ENCODE peak calls at places on chromosomes 1 and 21, in four cellular contexts. N is HS-27A, P is foreskin fibroblast, Y is mucosa of descending colon. D is an unnamed sample.

GRCh38 chr1:25649041-25649440 is 32.5 kb downstream of the MAN1C1 start:
- DNase-seq in Y (no peak), P (no peak), N (no peak), D (no peak)

GRCh38 chr1:156796340-156797097 is 20.1 kb downstream of the SH2D2A start:
- DNase-seq in N (no peak), P (no peak), Y (no peak), D (no peak)

GRCh38 chr21:33419538-33420123 is 16.4 kb downstream of the IFNGR2 start:
- DNase-seq in Y (no peak), N (no peak), P (peak; percentile 85), D (no peak)

GRCh38 chr1:94042388-94042787 is 78.6 kb downstream of the ABCA4 start:
- DNase-seq in P (no peak), Y (no peak), N (no peak), D (no peak)

GRCh38 chr1:201756411-201756810 is 72.5 kb upstream of the IPO9 start:
- DNase-seq in Y (no peak), P (peak; percentile 61), N (no peak), D (no peak)

GRCh38 chr1:160410412-160411005 is 10.1 kb downstream of the VANGL2 start:
- DNase-seq in P (no peak), N (no peak), Y (no peak), D (no peak)

GRCh38 chr21:30194701-30195299 is 21.1 kb downstream of the CLDN8 start:
- DNase-seq in Y (no peak), P (no peak), N (peak; percentile 12), D (no peak)

GRCh38 chr1:234676103-234676594 is 66.2 kb upstream of the IRF2BP2 start:
- DNase-seq in Y (peak; percentile 75), N (no peak), P (peak; percentile 68), D (peak; percentile 84)

GRCh38 chr1:164223378-164223777 is 335.6 kb upstream of the PBX1 start:
- DNase-seq in P (no peak), Y (no peak), N (no peak), D (no peak)

GRCh38 chr1:23984417-23985186 is 4.5 kb upstream of the SRSF10 start:
- DNase-seq in P (peak; percentile 70), N (peak; percentile 48), Y (no peak), D (peak; percentile 65)

GRCh38 chr1:230877139-230877923 is 9.0 kb upstream of the C1orf198 start:
- DNase-seq in N (no peak), P (peak; percentile 93), Y (no peak), D (no peak)

GRCh38 chr1:157119008-157119407 is 19.2 kb downstream of the ETV3 start:
- DNase-seq in N (no peak), Y (no peak), P (no peak), D (no peak)

GRCh38 chr1:151841141-151841540 is 1.5 kb upstream of the C2CD4D start:
- DNase-seq in P (peak; percentile 53), N (peak; percentile 41), Y (no peak), D (no peak)

GRCh38 chr1:5757177-5757820 is 234.9 kb downstream of the NPHP4 start:
- DNase-seq in N (no peak), Y (no peak), P (no peak), D (no peak)

GRCh38 chr1:41618066-41618825 is 133.8 kb upstream of the EDN2 start:
- DNase-seq in N (no peak), Y (no peak), P (peak; percentile 62), D (peak; percentile 89)

GRCh38 chr1:15014521-15014920 is 139.0 kb upstream of the TMEM51 start:
- DNase-seq in P (no peak), N (no peak), Y (no peak), D (no peak)

GRCh38 chr1:108053291-108054023 is 88.5 kb upstream of the VAV3 start:
- DNase-seq in P (no peak), N (no peak), Y (no peak), D (no peak)

GRCh38 chr1:197696372-197696771 is 78.9 kb downstream of the DENND1B start:
- DNase-seq in P (no peak), N (peak; percentile 24), Y (no peak), D (no peak)

GRCh38 chr1:118535901-118536300 is 350.9 kb upstream of the SPAG17 start:
- DNase-seq in P (no peak), Y (no peak), N (no peak), D (no peak)

GRCh38 chr1:62281922-62282555 is 37.2 kb downstream of the KANK4 start:
- DNase-seq in P (no peak), Y (no peak), N (no peak), D (no peak)

GRCh38 chr21:42980959-42981523 is 6.7 kb downstream of the PKNOX1 start:
- DNase-seq in P (no peak), N (no peak), Y (no peak), D (no peak)

GRCh38 chr1:211118407-211119102 is 15.4 kb downstream of the KCNH1 start:
- DNase-seq in P (peak; percentile 9), N (peak; percentile 48), Y (no peak), D (no peak)

GRCh38 chr1:68232354-68233148 is at the start of gene WLS:
- DNase-seq in Y (peak; percentile 84), N (peak; percentile 68), P (peak; percentile 81), D (peak; percentile 80)

GRCh38 chr1:78231477-78231876 is 185.7 kb downstream of the GIPC2 start:
- DNase-seq in N (no peak), P (no peak), Y (no peak), D (no peak)

GRCh38 chr1:221025391-221026355 is 146.4 kb downstream of the HLX start:
- DNase-seq in Y (no peak), N (no peak), P (no peak), D (no peak)

GRCh38 chr1:204493882-204494280 is 724 bp downstream of the PIK3C2B start:
- DNase-seq in N (no peak), P (no peak), Y (peak; percentile 93), D (peak; percentile 82)

GRCh38 chr1:37850352-37850955 is 8.9 kb downstream of the MTF1 start:
- DNase-seq in N (no peak), Y (no peak), P (no peak), D (no peak)

GRCh38 chr1:162321809-162322422 is 54.7 kb downstream of the SPATA46 start:
- DNase-seq in P (no peak), Y (no peak), N (no peak), D (no peak)

GRCh38 chr1:24544239-24544638 is 11.6 kb upstream of the NCMAP start:
- DNase-seq in Y (no peak), N (no peak), P (no peak), D (no peak)

GRCh38 chr1:244732846-244733450 is 80.0 kb downstream of the DESI2 start:
- DNase-seq in Y (no peak), N (no peak), P (no peak), D (no peak)